ENCODE peak calls at places on chromosome 16, in nine cellular contexts. Y is GM23248; B is naive thymus-derived CD4-positive, alpha-beta T cell; D is neural progenitor cell; X is SK-N-SH; O is CD8-positive, alpha-beta T cell; A is upper lobe of left lung; S is thoracic aorta; I is pancreas. W is an unnamed sample. For H3K4me1 and H3K36me3, the result is how much of the 10 kb centered on the place peaks cover.

GRCh38 chr16:62014534-62014933 is 21.7 kb downstream of the CDH8 start:
- DNase-seq in X (no peak), S (no peak), O (no peak), B (no peak), A (no peak), Y (no peak), I (no peak), D (no peak), W (no peak)

GRCh38 chr16:35506018-35506897 is 2046.8 kb downstream of the TP53TG3F start:
- DNase-seq in I (no peak), S (no peak), B (no peak), D (no peak), X (peak), O (no peak), Y (no peak), A (peak), W (no peak)

GRCh38 chr16:48537275-48537674 is 72.7 kb downstream of the N4BP1 start:
- DNase-seq in B (no peak), D (no peak), X (no peak), S (no peak), O (no peak), Y (no peak), I (no peak), A (peak), W (no peak)

GRCh38 chr16:28062261-28063046 is 1.1 kb downstream of the GSG1L start:
- DNase-seq in Y (no peak), D (no peak), S (no peak), A (no peak), O (no peak), X (peak), I (no peak), B (no peak), W (no peak)

GRCh38 chr16:88646345-88647034 is 4.4 kb downstream of the CYBA start:
- DNase-seq in Y (no peak), B (no peak), I (no peak), A (peak), D (no peak), O (no peak), S (no peak), X (no peak), W (no peak)

GRCh38 chr16:82260212-82260795 is 90.3 kb upstream of the MPHOSPH6 start:
- DNase-seq in X (no peak), Y (no peak), B (no peak), D (no peak), I (no peak), A (no peak), O (no peak), S (no peak), W (no peak)

GRCh38 chr16:20763461-20764232 is at the start of gene ACSM3:
- DNase-seq in B (peak), Y (peak), A (no peak), I (peak), O (peak), D (peak), S (no peak), X (peak), W (peak)

GRCh38 chr16:24088767-24089166 is 167.4 kb upstream of the CACNG3 start:
- DNase-seq in B (no peak), Y (no peak), O (no peak), X (no peak), S (no peak), A (no peak), I (no peak), D (no peak), W (no peak)

GRCh38 chr16:84040823-84041391 is 1.7 kb downstream of the SLC38A8 start:
- DNase-seq in B (no peak), D (peak), S (no peak), Y (peak), X (no peak), I (no peak), O (no peak), A (peak), W (no peak)

GRCh38 chr16:79171504-79172240 is 428.9 kb downstream of the MAF start:
- DNase-seq in O (no peak), D (no peak), I (no peak), S (no peak), B (no peak), X (peak), A (no peak), Y (no peak), W (no peak)

GRCh38 chr16:9138021-9138680 is 46.7 kb downstream of the HAPSTR1 start:
- DNase-seq in D (no peak), O (no peak), S (no peak), X (no peak), A (no peak), I (no peak), Y (no peak), B (no peak), W (no peak)

GRCh38 chr16:27579086-27579980 is 29.4 kb downstream of the KATNIP start:
- DNase-seq in B (no peak), A (no peak), I (no peak), D (no peak), X (no peak), S (no peak), O (no peak), Y (peak), W (no peak)

GRCh38 chr16:27344707-27345106 is 30.9 kb downstream of the IL4R start:
- DNase-seq in X (no peak), D (no peak), S (no peak), B (no peak), I (no peak), O (no peak), A (peak), Y (no peak), W (no peak)

GRCh38 chr16:48617711-48618148 is 7.8 kb upstream of the N4BP1 start:
- DNase-seq in B (no peak), S (no peak), X (no peak), I (no peak), O (no peak), A (no peak), Y (peak), D (no peak), W (no peak)

DNA sequence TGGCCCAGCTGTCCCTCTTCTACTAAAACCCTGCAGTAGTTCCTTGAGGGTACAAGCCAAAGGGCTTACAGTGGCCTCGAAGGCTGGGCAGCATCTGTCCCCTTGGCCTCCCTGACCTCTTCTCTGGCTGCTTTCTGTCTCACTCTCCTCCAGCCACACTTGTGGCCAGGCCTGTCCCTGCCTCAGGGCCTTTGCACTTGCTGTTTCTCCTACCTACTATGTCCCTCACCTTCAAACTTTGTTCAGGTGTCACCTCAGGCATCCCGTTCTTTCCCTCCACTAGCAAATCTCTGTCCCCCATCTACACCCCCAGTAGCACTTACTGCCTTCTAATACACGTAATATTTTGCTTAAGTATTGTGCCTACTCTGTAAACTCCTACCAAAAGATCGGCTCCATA is 6.0 kb downstream of the ABCC1 start:
- DNase-seq in S (no peak), Y (no peak), B (no peak), O (no peak), D (no peak), I (no peak), X (no peak), A (no peak), W (no peak)
- H3K4me1 ChIP-seq in S (under half), Y (under half), B (under half), O (half or more), D (under half), I (under half), X (under half), A (under half), W (under half)

GRCh38 chr16:10923650-10924214 is 18.5 kb downstream of the DEXI start:
- DNase-seq in B (no peak), X (no peak), S (peak), I (peak), A (peak), D (no peak), O (no peak), Y (peak), W (no peak)

GRCh38 chr16:10923146-10923649 is 19.1 kb downstream of the DEXI start:
- DNase-seq in I (no peak), A (no peak), X (no peak), O (no peak), Y (no peak), D (no peak), S (no peak), B (no peak), W (no peak)

GRCh38 chr16:10920726-10921427 is 21.4 kb downstream of the DEXI start:
- DNase-seq in Y (peak), A (no peak), B (no peak), D (no peak), I (no peak), O (no peak), S (no peak), X (no peak), W (no peak)

GRCh38 chr16:10921536-10922327 is 20.5 kb downstream of the DEXI start:
- DNase-seq in X (no peak), S (peak), D (no peak), A (no peak), Y (peak), O (no peak), B (no peak), I (no peak), W (no peak)

GRCh38 chr16:10922328-10923145 is 19.7 kb downstream of the DEXI start:
- DNase-seq in O (no peak), B (no peak), X (no peak), A (peak), I (no peak), S (peak), D (no peak), Y (peak), W (no peak)
- H3K36me3 ChIP-seq in O (under half), B (under half), X (under half), A (under half), I (under half), S (under half), D (under half), Y (under half), W (under half)

GRCh38 chr16:4239020-4239419 is 2.9 kb downstream of the SRL start:
- DNase-seq in S (no peak), D (no peak), Y (no peak), I (no peak), O (no peak), X (peak), B (no peak), A (no peak), W (no peak)
- H3K4me3 ChIP-seq in S (peak), D (no peak), Y (no peak), I (no peak), O (no peak), X (no peak), B (no peak), A (peak), W (no peak)

DNA sequence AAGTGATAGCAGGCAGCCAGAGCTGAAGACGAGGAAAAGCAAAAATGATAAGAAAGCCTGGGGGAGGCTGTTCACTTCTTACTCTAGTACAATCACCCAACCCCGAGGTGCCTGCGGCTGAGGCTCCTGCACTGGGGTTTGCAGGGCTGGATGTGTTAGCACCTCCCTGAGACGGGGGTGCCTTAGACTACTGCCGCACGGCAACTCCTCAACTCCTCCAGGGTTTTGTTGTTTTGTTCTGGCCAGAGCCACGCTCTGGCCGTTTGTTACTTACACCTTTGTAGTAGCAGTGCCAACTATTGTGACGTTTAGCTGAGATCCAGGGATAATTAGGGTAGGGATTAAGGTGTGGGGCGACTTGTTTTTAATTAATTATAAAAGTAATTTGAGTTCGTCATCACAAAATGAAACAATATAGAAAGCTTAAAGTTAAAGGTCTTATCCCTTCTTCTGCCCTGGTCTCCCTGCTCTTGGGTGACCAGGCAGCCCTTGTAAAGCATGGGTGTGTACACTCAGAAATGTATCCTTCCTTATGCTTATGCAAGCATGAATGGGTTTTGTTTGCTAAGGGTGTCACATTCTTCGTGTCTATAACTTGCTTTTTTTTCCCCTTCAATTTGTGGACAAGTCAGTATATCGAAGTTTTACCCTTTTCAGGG is 51.3 kb downstream of the LDHD start:
- DNase-seq in S (no peak), Y (no peak), I (no peak), D (no peak), O (peak), B (peak), X (no peak), A (no peak), W (no peak)
- H3K4me1 ChIP-seq in S (under half), Y (under half), I (under half), D (under half), O (under half), B (under half), X (under half), A (under half), W (under half)

GRCh38 chr16:2701272-2701671 is 18.8 kb downstream of the PRSS27 start:
- DNase-seq in O (no peak), Y (no peak), B (no peak), I (no peak), D (no peak), S (no peak), X (no peak), A (peak), W (no peak)
- H3K36me3 ChIP-seq in O (under half), Y (under half), B (under half), I (under half), D (under half), S (half or more), X (half or more), A (half or more), W (under half)

GRCh38 chr16:85571813-85572619 is 41.1 kb upstream of the GSE1 start:
- DNase-seq in S (no peak), I (no peak), O (no peak), X (no peak), Y (no peak), D (no peak), B (no peak), A (no peak), W (no peak)

GRCh38 chr16:85571563-85571812 is 41.6 kb upstream of the GSE1 start:
- DNase-seq in S (no peak), Y (no peak), A (peak), X (no peak), B (no peak), O (no peak), I (no peak), D (no peak), W (no peak)

GRCh38 chr16:85574672-85575475 is 38.2 kb upstream of the GSE1 start:
- DNase-seq in A (peak), D (peak), Y (no peak), O (no peak), X (peak), S (no peak), I (no peak), B (no peak), W (no peak)

GRCh38 chr16:85573696-85574641 is 39.2 kb upstream of the GSE1 start:
- DNase-seq in A (peak), I (peak), B (no peak), O (no peak), S (peak), D (no peak), Y (peak), X (peak), W (no peak)

DNA sequence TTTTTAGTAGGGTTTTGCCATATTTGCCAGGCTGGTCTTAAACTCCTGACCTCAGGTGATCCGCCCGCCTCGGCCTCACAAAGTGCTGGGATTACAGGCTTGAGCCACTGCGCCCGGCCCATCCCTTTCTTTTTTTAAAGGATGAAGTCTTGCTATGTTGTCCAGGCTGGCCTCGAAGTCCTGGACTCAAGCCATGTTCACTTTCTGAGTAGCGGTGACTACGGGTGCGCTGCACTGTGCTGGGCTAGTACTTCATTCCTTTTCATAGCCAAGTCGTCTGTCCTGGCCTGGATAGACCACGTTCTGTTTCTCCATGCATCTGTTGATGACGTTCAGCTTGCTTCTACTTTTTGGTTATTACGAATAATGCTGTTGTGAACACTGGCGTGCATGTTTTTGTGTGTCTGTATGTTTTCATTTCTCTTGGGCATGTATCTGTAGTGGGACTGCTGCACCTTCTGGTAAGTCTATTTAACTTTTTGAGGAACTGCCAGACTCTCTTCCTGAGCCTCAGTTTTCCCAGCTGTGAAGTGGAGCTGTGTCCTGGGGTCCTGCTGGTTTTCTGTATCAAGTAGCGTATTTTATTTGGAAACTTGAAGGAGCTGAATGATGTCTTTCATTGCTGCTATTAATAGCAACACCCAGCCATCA is 40.0 kb upstream of the GSE1 start:
- DNase-seq in A (no peak), D (no peak), B (no peak), Y (no peak), I (no peak), O (no peak), X (no peak), S (no peak), W (no peak)
- H3K4me3 ChIP-seq in A (no peak), D (no peak), B (no peak), Y (no peak), I (no peak), O (no peak), X (no peak), S (peak), W (no peak)

DNA sequence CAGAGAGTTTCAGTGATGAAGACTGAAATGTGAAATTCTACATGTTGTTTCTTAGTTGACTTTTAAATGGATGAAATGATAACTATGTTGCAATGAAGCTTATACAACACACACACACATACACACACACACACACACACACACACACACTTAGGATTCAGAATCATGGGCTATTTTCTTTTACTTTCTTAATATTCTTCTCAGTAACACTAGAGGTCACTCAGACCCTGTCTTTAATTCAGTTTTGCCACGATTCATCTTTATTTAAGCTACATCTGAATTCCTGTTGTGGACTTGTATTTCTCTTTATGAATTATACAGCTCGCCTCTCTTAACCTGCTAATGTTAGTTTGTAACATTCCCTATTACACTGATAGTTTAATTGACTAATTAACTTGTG is 109.6 kb upstream of the GOT2 start:
- DNase-seq in S (no peak), B (no peak), X (peak), I (no peak), O (no peak), D (peak), A (no peak), Y (peak), W (no peak)
- H3K4me1 ChIP-seq in S (under half), B (under half), X (under half), I (under half), O (under half), D (under half), A (under half), Y (under half), W (under half)